ENCODE peak calls at places on chromosomes 6 and 20, in eight cellular contexts. R is heart right ventricle; O is mesendoderm; N is SJSA1; Q is transverse colon; H is left ventricle myocardium inferior; J is GM23248; V is CD8-positive, alpha-beta T cell. P is an unnamed sample. For H3K36me3 and H3K4me1, the result is how much of the 10 kb centered on the place peaks cover.

GRCh38 chr20:14434379-14435136 is 97.1 kb upstream of the FLRT3 start:
- DNase-seq in R (no peak), O (peak), N (no peak), Q (no peak), H (no peak), J (peak), V (no peak), P (no peak)

GRCh38 chr6:14452567-14453527 is 335.3 kb downstream of the CD83 start:
- DNase-seq in R (no peak), O (no peak), N (no peak), Q (no peak), H (no peak), J (no peak), V (peak), P (no peak)

GRCh38 chr20:25499855-25500434 is 85.4 kb downstream of the NINL start:
- DNase-seq in R (no peak), O (no peak), N (no peak), Q (no peak), H (no peak), J (no peak), V (no peak), P (no peak)

GRCh38 chr20:58700121-58700780 is 7.7 kb downstream of the NPEPL1 start:
- DNase-seq in R (no peak), O (no peak), N (no peak), Q (peak), H (peak), J (peak), V (no peak), P (no peak)

GRCh38 chr6:82570083-82570482 is 206.5 kb downstream of the TPBG start:
- DNase-seq in R (no peak), O (no peak), N (no peak), Q (no peak), H (no peak), J (no peak), V (no peak), P (no peak)

GRCh38 chr20:1674361-1674760 is 16.8 kb upstream of the SIRPG start:
- DNase-seq in R (no peak), O (no peak), N (no peak), Q (peak), H (no peak), J (no peak), V (peak), P (no peak)

GRCh38 chr20:55882922-55883321 is 122.4 kb downstream of the CBLN4 start:
- DNase-seq in R (no peak), O (peak), N (no peak), Q (peak), H (no peak), J (no peak), V (no peak), P (no peak)

GRCh38 chr20:24138126-24138857 is 149.7 kb upstream of the GGTLC1 start:
- DNase-seq in R (no peak), O (no peak), N (no peak), Q (no peak), H (no peak), J (no peak), V (no peak), P (no peak)

GRCh38 chr20:41086402-41087324 is 50.7 kb upstream of the PLCG1 start:
- DNase-seq in R (no peak), O (no peak), N (no peak), Q (no peak), H (no peak), J (no peak), V (no peak), P (no peak)

GRCh38 chr20:6708010-6708409 is 59.5 kb upstream of the BMP2 start:
- DNase-seq in R (peak), O (peak), N (peak), Q (peak), H (peak), J (peak), V (no peak), P (peak)

GRCh38 chr6:43120101-43120730 is 44.1 kb downstream of the PTK7 start:
- DNase-seq in R (no peak), O (no peak), N (no peak), Q (no peak), H (no peak), J (no peak), V (no peak), P (no peak)

GRCh38 chr6:109446541-109446940 is 6.0 kb downstream of the SMPD2 start:
- DNase-seq in R (no peak), O (no peak), N (no peak), Q (no peak), H (no peak), J (no peak), V (no peak), P (no peak)

GRCh38 chr6:109445382-109445781 is 4.9 kb downstream of the SMPD2 start:
- DNase-seq in R (no peak), O (no peak), N (no peak), Q (no peak), H (no peak), J (peak), V (no peak), P (no peak)

GRCh38 chr6:109447878-109448555 is 7.5 kb downstream of the SMPD2 start:
- DNase-seq in R (no peak), O (peak), N (no peak), Q (no peak), H (no peak), J (no peak), V (no peak), P (no peak)

GRCh38 chr6:109447087-109447486 is 6.6 kb downstream of the SMPD2 start:
- DNase-seq in R (no peak), O (no peak), N (no peak), Q (no peak), H (no peak), J (no peak), V (no peak), P (no peak)

DNA sequence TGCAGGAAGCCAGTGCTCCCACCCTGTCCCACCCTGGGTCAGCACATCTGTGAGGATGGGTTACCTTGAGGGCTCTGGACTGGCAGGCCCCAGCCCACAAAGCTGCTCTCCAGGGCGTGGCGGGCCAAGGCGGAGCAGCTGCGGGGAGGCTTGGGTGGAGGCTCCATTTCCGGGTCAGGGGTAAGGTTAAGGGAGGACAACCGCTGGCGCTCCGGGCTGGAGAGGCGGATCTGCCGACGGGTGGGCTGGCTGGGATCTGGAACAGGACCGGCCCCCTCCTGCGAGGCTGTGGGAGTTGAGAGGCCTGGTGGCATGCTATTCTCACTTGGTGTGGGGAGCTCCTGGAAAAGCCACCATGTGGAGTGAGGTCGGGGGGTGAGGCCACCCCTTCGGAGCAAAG is 5.5 kb downstream of the SMPD2 start:
- DNase-seq in R (no peak), O (no peak), N (no peak), Q (peak), H (no peak), J (no peak), V (no peak), P (no peak)
- H3K36me3 ChIP-seq in R (under half), O (under half), N (half or more), Q (under half), H (under half), J (under half), V (under half), P (half or more)

GRCh38 chr6:110813338-110813737 is 1.9 kb downstream of the CDK19 start:
- DNase-seq in R (no peak), O (no peak), N (no peak), Q (no peak), H (no peak), J (no peak), V (no peak), P (no peak)

GRCh38 chr6:110809792-110810191 is 5.5 kb downstream of the CDK19 start:
- DNase-seq in R (no peak), O (no peak), N (no peak), Q (no peak), H (no peak), J (no peak), V (no peak), P (no peak)

GRCh38 chr6:110813813-110814487 is 1.3 kb downstream of the CDK19 start:
- DNase-seq in R (no peak), O (peak), N (no peak), Q (peak), H (no peak), J (no peak), V (no peak), P (no peak)

GRCh38 chr6:110812719-110813118 is 2.5 kb downstream of the CDK19 start:
- DNase-seq in R (no peak), O (no peak), N (no peak), Q (no peak), H (no peak), J (no peak), V (no peak), P (no peak)

DNA sequence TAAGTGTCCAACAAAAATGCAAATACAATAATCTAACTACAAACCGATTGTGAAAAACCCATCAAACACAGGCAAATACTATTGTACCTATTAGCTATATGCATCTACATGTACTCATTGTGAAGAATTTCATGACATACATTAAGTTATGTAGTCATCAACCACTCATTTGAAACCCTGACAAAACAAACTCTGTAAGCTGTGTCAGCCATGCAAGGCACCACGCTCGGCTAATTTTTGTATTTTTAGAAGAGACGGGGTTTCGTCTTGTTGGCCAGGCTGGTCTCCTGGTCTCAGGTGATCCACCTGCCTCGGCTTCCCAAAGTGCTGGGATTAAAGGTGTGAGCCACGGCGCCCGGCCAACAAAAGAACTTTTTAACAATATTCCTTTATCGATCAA is 4.1 kb downstream of the CDK19 start:
- DNase-seq in R (no peak), O (no peak), N (no peak), Q (no peak), H (no peak), J (no peak), V (no peak), P (no peak)
- H3K4me1 ChIP-seq in R (under half), O (under half), N (under half), Q (under half), H (under half), J (under half), V (under half), P (under half)

GRCh38 chr6:29629571-29629970 is 3.4 kb downstream of the GABBR1 start:
- DNase-seq in R (no peak), O (no peak), N (no peak), Q (no peak), H (no peak), J (peak), V (no peak), P (no peak)

GRCh38 chr6:29625337-29625930 is 7.5 kb downstream of the GABBR1 start:
- DNase-seq in R (no peak), O (peak), N (no peak), Q (no peak), H (no peak), J (no peak), V (no peak), P (no peak)

GRCh38 chr6:29627762-29628418 is 5.1 kb downstream of the GABBR1 start:
- DNase-seq in R (peak), O (peak), N (peak), Q (peak), H (peak), J (peak), V (peak), P (peak)

GRCh38 chr6:29628419-29629281 is 4.3 kb downstream of the GABBR1 start:
- DNase-seq in R (peak), O (peak), N (peak), Q (peak), H (peak), J (peak), V (peak), P (peak)

DNA sequence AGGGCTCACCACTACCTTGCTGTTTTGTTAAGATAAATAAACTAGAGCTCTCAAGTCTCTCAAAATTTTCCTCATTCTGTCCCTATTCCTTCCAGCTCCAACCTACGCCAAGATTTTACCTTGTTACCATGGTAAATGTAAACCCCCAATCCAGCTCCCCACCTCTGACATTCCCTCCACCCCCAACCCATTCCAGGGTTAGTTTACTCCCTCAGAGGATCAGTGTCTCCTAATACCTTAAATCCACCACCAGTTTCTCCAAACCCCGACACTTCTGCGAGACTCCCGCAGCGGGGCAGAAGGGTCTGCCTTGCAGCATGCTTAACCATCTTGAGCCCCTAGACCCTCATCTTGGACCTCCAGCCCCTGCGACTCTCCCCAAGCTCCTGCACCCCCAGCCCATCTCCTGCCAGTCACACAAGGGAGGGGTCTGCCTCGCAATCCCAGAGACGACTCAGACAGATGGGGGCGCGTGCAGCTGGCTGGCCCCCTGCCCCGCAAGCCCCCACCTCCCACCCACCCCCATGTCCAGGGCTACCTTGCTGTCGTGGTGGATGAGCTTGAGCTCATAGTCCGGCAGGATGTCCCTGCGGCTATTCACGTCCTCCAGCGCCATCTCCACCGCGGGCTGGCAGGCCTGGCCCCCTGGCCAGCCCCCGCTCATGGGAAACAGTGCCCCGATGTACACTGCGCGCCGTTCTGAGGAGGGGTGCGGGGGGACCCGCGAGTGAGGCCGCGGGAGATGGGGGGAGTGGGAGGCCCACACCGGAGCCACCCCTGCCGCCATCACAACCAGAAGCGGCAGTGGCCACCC is 5.8 kb downstream of the GABBR1 start:
- DNase-seq in R (no peak), O (peak), N (no peak), Q (no peak), H (no peak), J (peak), V (no peak), P (no peak)
- H3K27ac ChIP-seq in R (peak), O (peak), N (no peak), Q (peak), H (peak), J (no peak), V (no peak), P (peak)

GRCh38 chr20:31576751-31577150 is 28.3 kb upstream of the ID1 start:
- DNase-seq in R (no peak), O (no peak), N (no peak), Q (no peak), H (no peak), J (no peak), V (no peak), P (no peak)

GRCh38 chr20:31577194-31577593 is 27.9 kb upstream of the ID1 start:
- DNase-seq in R (no peak), O (no peak), N (no peak), Q (no peak), H (no peak), J (no peak), V (no peak), P (no peak)

GRCh38 chr20:31579245-31579644 is 25.8 kb upstream of the ID1 start:
- DNase-seq in R (no peak), O (no peak), N (no peak), Q (no peak), H (no peak), J (no peak), V (no peak), P (no peak)

GRCh38 chr20:31580706-31581105 is 24.4 kb upstream of the ID1 start:
- DNase-seq in R (no peak), O (no peak), N (no peak), Q (no peak), H (no peak), J (peak), V (no peak), P (no peak)

GRCh38 chr20:31578448-31579138 is 26.5 kb upstream of the ID1 start:
- DNase-seq in R (no peak), O (no peak), N (no peak), Q (no peak), H (no peak), J (no peak), V (no peak), P (no peak)
- H3K36me3 ChIP-seq in R (under half), O (under half), N (under half), Q (under half), H (under half), J (under half), V (under half), P (under half)

DNA sequence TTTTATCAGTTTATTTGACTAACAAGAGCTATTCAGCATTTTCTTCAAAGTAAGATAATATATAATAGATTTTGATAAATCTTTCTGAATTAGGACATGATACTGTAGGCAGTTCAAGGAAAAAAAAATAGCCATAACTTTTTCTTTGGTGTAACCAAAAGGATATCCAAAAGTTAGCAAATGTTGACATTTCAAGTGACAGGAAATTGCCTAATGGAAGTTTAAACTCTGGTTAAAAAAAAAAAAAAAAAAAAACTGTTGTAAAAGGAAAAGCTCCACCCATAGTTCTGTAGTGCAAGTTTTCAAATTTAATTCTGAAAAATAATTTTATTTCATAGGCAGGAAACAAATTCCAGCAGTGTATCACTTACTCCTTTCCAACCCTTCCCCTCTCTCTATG is 18.8 kb downstream of the HEBP2 start:
- DNase-seq in R (no peak), O (no peak), N (no peak), Q (no peak), H (no peak), J (peak), V (no peak), P (no peak)
- H3K4me1 ChIP-seq in R (under half), O (under half), N (under half), Q (under half), H (under half), J (under half), V (under half), P (under half)

DNA sequence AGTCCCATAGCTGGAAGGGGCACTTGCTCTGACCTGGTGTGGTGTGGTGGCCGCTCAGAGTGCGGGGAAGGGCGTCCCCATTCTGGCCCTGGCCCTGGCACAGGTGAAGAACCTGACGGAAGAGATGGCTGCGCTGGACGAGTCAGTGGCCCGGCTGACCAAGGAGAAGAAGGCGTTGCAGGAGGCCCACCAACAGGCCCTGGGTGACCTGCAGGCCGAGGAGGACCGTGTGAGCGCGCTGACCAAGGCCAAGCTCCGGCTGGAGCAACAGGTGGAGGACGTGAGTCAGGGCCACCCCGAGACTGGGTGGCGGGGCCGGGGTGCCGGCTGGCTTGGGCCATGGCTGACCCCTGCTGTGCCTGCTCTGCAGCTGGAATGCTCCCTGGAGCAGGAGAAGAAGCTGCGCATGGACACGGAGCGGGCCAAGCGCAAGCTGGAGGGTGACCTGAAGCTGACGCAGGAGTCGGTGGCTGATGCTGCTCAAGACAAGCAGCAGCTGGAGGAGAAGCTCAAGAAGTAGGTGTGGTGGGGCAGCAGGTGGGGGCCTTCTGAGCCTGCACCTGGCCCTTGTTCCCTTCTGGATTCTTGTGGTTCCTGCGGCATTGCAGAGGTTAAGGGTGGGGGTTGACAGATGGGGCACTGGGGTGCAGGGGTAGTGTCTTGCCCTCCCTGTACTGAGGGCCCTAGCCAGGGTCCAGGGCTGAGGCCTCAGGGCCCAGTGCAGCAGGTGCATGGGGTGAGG is 40.7 kb downstream of the MYH7B start:
- DNase-seq in R (no peak), O (no peak), N (no peak), Q (no peak), H (no peak), J (no peak), V (no peak), P (no peak)
- H3K27ac ChIP-seq in R (no peak), O (no peak), N (no peak), Q (no peak), H (peak), J (no peak), V (no peak), P (no peak)

GRCh38 chr6:139172151-139172550 is 37.3 kb downstream of the HECA start:
- DNase-seq in R (no peak), O (no peak), N (no peak), Q (no peak), H (no peak), J (no peak), V (no peak), P (no peak)

GRCh38 chr6:139173822-139174221 is 38.9 kb downstream of the HECA start:
- DNase-seq in R (no peak), O (no peak), N (no peak), Q (no peak), H (no peak), J (no peak), V (no peak), P (no peak)

GRCh38 chr6:139173172-139173571 is 38.3 kb downstream of the HECA start:
- DNase-seq in R (no peak), O (peak), N (no peak), Q (no peak), H (no peak), J (no peak), V (peak), P (no peak)

GRCh38 chr6:139172567-139172966 is 37.7 kb downstream of the HECA start:
- DNase-seq in R (no peak), O (no peak), N (no peak), Q (no peak), H (no peak), J (no peak), V (no peak), P (no peak)

DNA sequence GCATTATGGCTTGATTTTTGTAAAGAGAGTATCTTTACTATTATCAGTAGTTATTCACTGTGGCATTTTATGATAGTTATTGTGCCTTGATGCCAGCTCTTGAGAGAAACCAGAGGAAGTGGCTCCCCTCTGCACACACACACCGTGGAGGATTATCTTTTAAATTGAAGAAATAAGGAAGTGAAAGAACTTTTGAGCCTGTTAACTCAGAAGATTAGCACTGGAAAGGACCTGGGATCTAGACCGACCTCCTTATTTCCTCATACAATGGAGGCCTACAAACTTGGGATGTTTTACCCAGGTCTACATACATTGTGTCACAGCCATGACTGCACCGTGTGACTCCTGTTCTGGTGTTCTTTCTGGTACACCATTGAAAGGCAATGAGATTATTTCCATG is 40.5 kb downstream of the HECA start:
- DNase-seq in R (no peak), O (no peak), N (no peak), Q (no peak), H (no peak), J (no peak), V (no peak), P (no peak)
- H3K36me3 ChIP-seq in R (under half), O (under half), N (under half), Q (under half), H (half or more), J (under half), V (under half), P (half or more)

P was measured in lower lobe of right lung.